ENCODE peak calls at places on chromosomes 7 and 10, in nine cellular contexts. C, U, K, R, D, Q, G, L and Z are unnamed samples.

GRCh38 chr7:1708640-1709249 is 38.7 kb downstream of the ELFN1 start:
- DNase-seq in K (no peak), L (no peak), D (no peak), G (peak), U (no peak), Q (no peak), R (no peak), C (peak), Z (no peak)

GRCh38 chr7:152144557-152145245 is 119.2 kb downstream of the GALNT11 start:
- DNase-seq in R (no peak), K (no peak), Q (no peak), D (no peak), U (no peak), L (no peak), C (no peak), G (no peak), Z (no peak)

GRCh38 chr10:70296406-70296899 is 12.6 kb upstream of the NPFFR1 start:
- DNase-seq in R (peak), L (peak), K (peak), D (peak), C (no peak), Q (peak), U (peak), G (peak), Z (no peak)

GRCh38 chr7:16092711-16093110 is 328.6 kb downstream of the CRPPA start:
- DNase-seq in G (no peak), R (no peak), Q (no peak), U (no peak), L (no peak), K (no peak), D (no peak), C (no peak), Z (no peak)

GRCh38 chr10:133166504-133166827 is 6.4 kb downstream of the KNDC1 start:
- DNase-seq in K (no peak), C (no peak), Q (no peak), L (no peak), U (no peak), D (no peak), G (no peak), R (no peak), Z (no peak)

GRCh38 chr10:99571816-99572215 is 39.1 kb downstream of the NKX2-3 start:
- DNase-seq in Q (no peak), L (no peak), G (no peak), U (no peak), K (no peak), D (no peak), R (no peak), C (no peak), Z (no peak)

GRCh38 chr10:30017576-30017975 is 41.8 kb downstream of the JCAD start:
- DNase-seq in D (no peak), U (no peak), Q (no peak), K (peak), C (no peak), L (no peak), R (no peak), G (no peak), Z (no peak)

GRCh38 chr10:125034671-125035070 is 92.7 kb downstream of the ZRANB1 start:
- DNase-seq in R (no peak), L (peak), C (no peak), U (no peak), G (peak), K (no peak), D (no peak), Q (no peak), Z (no peak)

GRCh38 chr10:123558651-123559050 is 107.5 kb upstream of the GPR26 start:
- DNase-seq in L (no peak), K (no peak), Q (no peak), G (no peak), R (no peak), D (no peak), C (peak), U (no peak), Z (no peak)

GRCh38 chr10:105759741-105760140 is 1118.7 kb downstream of the SORCS3 start:
- DNase-seq in D (no peak), U (no peak), Q (no peak), L (no peak), K (no peak), C (no peak), R (no peak), G (no peak), Z (no peak)

GRCh38 chr7:90383879-90384278 is 19.4 kb upstream of the CLDN12 start:
- DNase-seq in R (no peak), L (peak), G (no peak), C (no peak), U (no peak), D (no peak), Q (peak), K (no peak), Z (no peak)

GRCh38 chr10:95388539-95388938 is 97.7 kb upstream of the PDLIM1 start:
- DNase-seq in L (no peak), K (no peak), C (no peak), R (peak), U (no peak), D (no peak), Q (no peak), G (no peak), Z (no peak)

GRCh38 chr7:106346678-106347217 is 62.0 kb upstream of the NAMPT start:
- DNase-seq in K (no peak), G (no peak), C (no peak), U (peak), D (no peak), Q (peak), R (peak), L (peak), Z (peak)

GRCh38 chr7:138449580-138449979 is 10.5 kb upstream of the TRIM24 start:
- DNase-seq in R (no peak), G (no peak), Q (no peak), D (no peak), C (no peak), L (no peak), K (peak), U (no peak), Z (no peak)

GRCh38 chr7:95246935-95247370 is 77.4 kb downstream of the PON1 start:
- DNase-seq in R (peak), D (peak), Q (peak), C (peak), U (peak), K (peak), L (peak), G (no peak), Z (peak)

GRCh38 chr7:16028103-16028502 is 341.6 kb upstream of the MEOX2 start:
- DNase-seq in U (no peak), K (no peak), D (peak), L (peak), G (no peak), R (no peak), C (no peak), Q (peak), Z (no peak)

GRCh38 chr7:105268056-105268455 is 120.7 kb downstream of the SRPK2 start:
- DNase-seq in G (no peak), K (no peak), D (no peak), C (no peak), Q (peak), R (no peak), L (peak), U (peak), Z (no peak)

GRCh38 chr7:93923291-93923690 is 1.8 kb downstream of the GNG11 start:
- DNase-seq in K (no peak), D (no peak), G (no peak), R (no peak), C (no peak), L (no peak), U (no peak), Q (peak), Z (no peak)

GRCh38 chr7:24500599-24501451 is 72.4 kb upstream of the PALS2 start:
- DNase-seq in Q (no peak), C (no peak), U (no peak), D (no peak), L (no peak), K (no peak), R (no peak), G (no peak), Z (no peak)

GRCh38 chr7:138097064-138097741 is 20.9 kb downstream of the AKR1D1 start:
- DNase-seq in U (no peak), C (no peak), R (no peak), K (peak), D (no peak), G (no peak), L (peak), Q (peak), Z (no peak)

GRCh38 chr10:80174641-80175395 is 30.5 kb downstream of the ANXA11 start:
- DNase-seq in K (no peak), C (no peak), U (no peak), Q (no peak), L (no peak), G (peak), D (no peak), R (no peak), Z (no peak)

GRCh38 chr7:31633454-31633853 is 53.6 kb upstream of the PPP1R17 start:
- DNase-seq in D (no peak), G (no peak), K (no peak), Q (no peak), U (no peak), R (no peak), C (no peak), L (peak), Z (no peak)

GRCh38 chr10:8431511-8431910 is 377.0 kb downstream of the GATA3 start:
- DNase-seq in D (no peak), C (no peak), L (no peak), R (no peak), Q (no peak), G (no peak), U (no peak), K (no peak), Z (no peak)

GRCh38 chr7:896346-897075 is 20.2 kb downstream of the GET4 start:
- DNase-seq in Q (no peak), G (no peak), U (no peak), L (no peak), C (no peak), D (no peak), R (no peak), K (no peak), Z (no peak)

GRCh38 chr7:148611692-148612091 is 21.1 kb downstream of the C7orf33 start:
- DNase-seq in U (no peak), D (no peak), L (no peak), R (no peak), K (no peak), G (no peak), Q (no peak), C (no peak), Z (no peak)

GRCh38 chr10:101693701-101694055 is 1.3 kb downstream of the FBXW4 start:
- DNase-seq in R (peak), Q (peak), L (peak), G (no peak), K (peak), U (no peak), D (peak), C (no peak), Z (no peak)

GRCh38 chr7:2985866-2986265 is 57.8 kb downstream of the CARD11 start:
- DNase-seq in U (no peak), L (no peak), D (no peak), K (no peak), G (no peak), C (no peak), Q (no peak), R (no peak), Z (no peak)

GRCh38 chr7:75565129-75565528 is 73.0 kb downstream of the SPDYE5 start:
- DNase-seq in G (no peak), C (no peak), R (peak), D (peak), U (peak), Q (peak), L (peak), K (peak), Z (no peak)

GRCh38 chr7:107693396-107693795 is 32.8 kb downstream of the SLC26A4 start:
- DNase-seq in G (no peak), R (no peak), K (no peak), C (no peak), L (no peak), D (no peak), Q (peak), U (no peak), Z (no peak)

GRCh38 chr10:13528138-13528874 is 508 bp downstream of the BEND7 start:
- DNase-seq in R (peak), Q (peak), G (no peak), L (peak), K (peak), C (no peak), U (no peak), D (no peak), Z (no peak)

GRCh38 chr7:18958627-18959026 is 158.8 kb downstream of the TWIST1 start:
- DNase-seq in K (no peak), D (no peak), G (no peak), Q (peak), R (peak), L (peak), U (no peak), C (no peak), Z (no peak)

GRCh38 chr7:28708458-28708951 is 249.6 kb downstream of the TRIL start:
- DNase-seq in D (no peak), Q (no peak), R (no peak), G (no peak), C (no peak), K (peak), L (peak), U (no peak), Z (no peak)

GRCh38 chr7:40640566-40640965 is 505.8 kb downstream of the SUGCT start:
- DNase-seq in G (no peak), U (no peak), R (no peak), L (no peak), Q (no peak), D (no peak), C (no peak), K (no peak), Z (no peak)

GRCh38 chr7:151925446-151926335 is 30.6 kb upstream of the GALNTL5 start:
- DNase-seq in U (no peak), L (peak), G (no peak), Q (peak), R (no peak), C (peak), D (peak), K (no peak), Z (peak)

GRCh38 chr7:151503902-151504714 is 15.6 kb downstream of the RHEB start:
- DNase-seq in D (peak), U (no peak), L (peak), R (peak), G (no peak), K (no peak), Q (peak), C (no peak), Z (peak)

GRCh38 chr10:63431962-63432797 is 33.6 kb downstream of the JMJD1C start:
- DNase-seq in G (no peak), R (no peak), L (peak), K (no peak), C (no peak), D (no peak), U (no peak), Q (peak), Z (no peak)

DNA sequence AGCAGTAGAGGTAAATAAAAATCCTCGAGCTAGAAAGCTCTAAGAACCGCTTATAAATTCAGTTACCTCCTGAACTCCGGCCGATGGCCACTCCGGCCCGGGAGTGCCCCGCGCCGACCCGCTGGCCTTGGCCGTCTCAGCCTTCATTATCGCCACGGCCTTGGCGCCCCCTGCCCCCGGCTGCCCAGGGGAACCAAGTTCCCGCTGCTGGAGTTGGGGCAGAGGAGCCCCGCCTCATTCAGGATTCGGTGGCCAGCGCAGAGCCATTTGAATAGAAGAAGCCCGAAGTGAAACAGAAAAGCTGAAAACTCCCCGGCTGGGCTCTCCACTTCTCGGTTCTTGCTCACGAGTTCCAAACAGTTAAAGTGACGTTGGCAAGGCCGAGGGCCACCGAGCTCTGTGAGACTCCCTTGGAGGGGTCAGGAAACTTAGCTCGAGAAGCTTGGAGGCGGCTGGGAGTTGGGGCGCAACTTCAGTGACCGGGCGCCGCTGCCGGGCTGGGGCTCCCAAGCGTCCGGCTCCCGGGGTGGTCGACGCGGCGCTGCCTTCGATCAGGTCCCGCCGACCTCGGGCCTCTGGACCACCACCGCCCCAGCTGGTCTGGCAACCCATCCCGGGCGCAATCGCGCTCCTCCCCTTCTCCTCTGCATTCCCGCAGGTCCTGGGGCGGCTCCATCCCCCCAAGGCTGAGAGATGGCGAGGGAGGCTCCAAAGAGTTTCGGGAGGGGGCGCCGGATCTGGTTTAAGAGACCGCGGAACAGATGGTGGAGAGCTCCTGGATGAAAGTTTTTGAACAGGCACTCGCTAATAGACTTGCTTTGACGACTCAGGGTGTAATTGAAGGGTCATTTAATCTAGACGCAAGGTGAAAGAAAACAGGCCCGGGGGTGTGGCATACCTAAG is 5.8 kb upstream of the FEZF1 start:
- DNase-seq in G (no peak), K (peak), U (no peak), D (no peak), L (peak), R (no peak), C (no peak), Q (peak), Z (no peak)
- H3K4me3 ChIP-seq in G (peak), K (peak), U (peak), D (peak), L (peak), R (peak), C (peak), Q (peak), Z (no peak)

DNA sequence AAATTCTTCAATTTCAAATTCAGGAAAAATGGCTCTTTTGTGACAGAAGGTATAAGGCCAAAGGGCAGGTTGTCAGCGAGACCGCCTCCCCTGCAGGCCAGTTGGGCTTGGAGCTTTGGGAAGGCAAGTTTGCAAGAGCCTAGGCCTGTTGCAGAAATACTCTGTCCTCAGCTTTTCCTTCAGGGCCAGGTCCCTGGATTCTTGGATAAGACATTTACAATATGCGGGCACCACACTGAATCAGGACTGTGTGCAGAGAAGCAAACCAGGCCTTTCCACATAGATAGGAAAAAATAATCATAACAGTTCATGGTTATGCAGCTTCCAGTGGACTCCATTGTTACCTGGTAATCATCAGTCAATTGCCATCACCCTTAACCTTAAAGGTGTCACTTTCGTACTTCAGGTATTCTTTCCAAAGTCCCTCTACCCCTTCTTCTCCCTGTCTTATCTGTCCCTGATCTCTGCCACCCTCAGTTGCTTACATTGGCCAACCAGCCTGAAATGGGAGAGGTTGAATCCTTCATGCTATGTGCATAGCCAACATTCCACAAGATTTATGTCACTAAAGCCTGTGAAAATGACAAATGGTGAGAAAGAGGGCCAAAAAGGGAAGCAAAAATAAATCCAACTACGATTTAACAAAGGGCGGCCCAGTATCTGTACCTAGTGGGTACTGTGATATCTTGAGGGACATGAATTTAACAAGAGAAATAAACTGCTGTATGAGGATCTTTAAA is 304.5 kb upstream of the NFE2L3 start:
- DNase-seq in U (no peak), R (peak), C (no peak), K (peak), Q (peak), G (no peak), D (no peak), L (peak), Z (no peak)
- H3K4me3 ChIP-seq in U (no peak), R (no peak), C (no peak), K (no peak), Q (no peak), G (no peak), D (no peak), L (peak), Z (no peak)

GRCh38 chr7:33892945-33893344 is 12.4 kb upstream of the BMPER start:
- DNase-seq in R (peak), D (no peak), K (no peak), G (no peak), Q (peak), L (peak), C (no peak), U (no peak), Z (no peak)

GRCh38 chr7:33887576-33887975 is 17.8 kb upstream of the BMPER start:
- DNase-seq in D (no peak), G (no peak), Q (no peak), C (no peak), R (no peak), K (no peak), L (no peak), U (no peak), Z (no peak)

GRCh38 chr7:33888206-33888605 is 17.1 kb upstream of the BMPER start:
- DNase-seq in K (peak), C (no peak), G (no peak), L (no peak), Q (no peak), U (no peak), D (no peak), R (no peak), Z (no peak)

GRCh38 chr7:33895025-33895804 is 10.1 kb upstream of the BMPER start:
- DNase-seq in L (peak), K (peak), C (peak), R (peak), U (peak), D (peak), Q (peak), G (peak), Z (peak)

DNA sequence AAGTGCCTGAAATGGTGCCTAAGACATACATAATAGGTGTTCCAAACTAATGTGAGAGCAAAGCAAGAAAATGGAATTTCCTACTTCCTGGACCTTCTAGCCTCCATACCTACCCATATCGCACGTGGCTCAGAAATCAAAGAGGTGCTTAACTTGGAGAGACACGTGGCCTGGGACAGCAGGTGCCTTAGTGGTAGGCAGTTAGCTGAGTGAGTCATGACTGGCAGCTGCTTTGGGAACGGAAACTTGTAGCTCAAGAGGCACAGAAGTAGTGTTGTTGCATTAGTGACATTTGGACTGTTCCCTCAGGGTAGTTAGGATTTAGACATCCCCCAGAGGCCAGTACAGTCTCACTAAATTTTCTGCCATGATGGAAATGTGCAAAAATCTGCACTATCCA is 12.0 kb upstream of the BMPER start:
- DNase-seq in Q (no peak), R (peak), G (no peak), K (no peak), U (no peak), C (no peak), L (no peak), D (no peak), Z (no peak)
- H3K4me3 ChIP-seq in Q (no peak), R (no peak), G (no peak), K (no peak), U (no peak), C (no peak), L (no peak), D (no peak), Z (no peak)

GRCh38 chr7:156368053-156368452 is 272.5 kb upstream of the RNF32 start:
- DNase-seq in C (no peak), G (no peak), L (no peak), D (no peak), U (no peak), R (no peak), K (no peak), Q (no peak), Z (no peak)
- H3K4me3 ChIP-seq in C (no peak), G (no peak), L (no peak), D (no peak), U (no peak), R (no peak), K (no peak), Q (no peak), Z (no peak)

GRCh38 chr7:129553861-129554530 is 51.7 kb downstream of the SMKR1 start:
- DNase-seq in L (peak), G (peak), D (no peak), K (no peak), R (peak), U (no peak), C (peak), Q (no peak), Z (no peak)
- H3K4me3 ChIP-seq in L (peak), G (no peak), D (no peak), K (no peak), R (no peak), U (peak), C (no peak), Q (no peak), Z (no peak)

GRCh38 chr10:108378779-108379178 is 1214.3 kb upstream of the SORCS1 start:
- DNase-seq in D (no peak), C (no peak), U (no peak), K (no peak), Q (no peak), R (no peak), G (no peak), L (no peak), Z (no peak)
- H3K4me3 ChIP-seq in D (no peak), C (no peak), U (no peak), K (no peak), Q (no peak), R (no peak), G (no peak), L (no peak), Z (no peak)

GRCh38 chr7:129780257-129781127 is 169.0 kb downstream of the NRF1 start:
- DNase-seq in L (peak), U (peak), G (no peak), D (no peak), C (no peak), Q (no peak), K (peak), R (peak), Z (peak)
- H3K4me3 ChIP-seq in L (no peak), U (peak), G (peak), D (peak), C (no peak), Q (no peak), K (peak), R (peak), Z (peak)